ENCODE peak calls at places on chromosome 17, in ten cellular contexts. A is spleen; D is heart right ventricle; O is BE2C; B is IMR-90; S is adrenal gland; L is effector memory CD4-positive, alpha-beta T cell; V is kidney; W is esophagus squamous epithelium; G is mucosa of descending colon. E is an unnamed sample. For H3K9me3, the result is how much of the 10 kb centered on the place peaks cover.

GRCh38 chr17:29195465-29196081 is 15.4 kb upstream of the MYO18A start:
- DNase-seq in A (peak), D (no peak), O (no peak), B (no peak), S (peak), L (no peak), V (no peak), W (no peak), G (no peak), E (no peak)

GRCh38 chr17:77516902-77517301 is 376.1 kb downstream of the SEC14L1 start:
- DNase-seq in A (peak), D (no peak), O (peak), B (peak), S (no peak), L (no peak), V (no peak), W (no peak), G (no peak), E (no peak)

GRCh38 chr17:42609182-42609813 is at the start of the genes RETREG3 and TUBG1:
- DNase-seq in A (peak), D (peak), O (peak), B (peak), S (peak), L (peak), V (peak), W (peak), G (peak), E (peak)

GRCh38 chr17:36008998-36009665 is 7.8 kb upstream of the CCL15 start:
- DNase-seq in A (no peak), D (no peak), O (peak), B (peak), S (no peak), L (no peak), V (no peak), W (no peak), G (no peak), E (no peak)

GRCh38 chr17:74520790-74521480 is 10.3 kb downstream of the CD300LB start:
- DNase-seq in A (no peak), D (peak), O (no peak), B (no peak), S (peak), L (no peak), V (no peak), W (no peak), G (no peak), E (no peak)

GRCh38 chr17:44071772-44072171 is 1.2 kb downstream of the G6PC3 start:
- DNase-seq in A (no peak), D (no peak), O (no peak), B (peak), S (no peak), L (no peak), V (peak), W (no peak), G (no peak), E (no peak)

GRCh38 chr17:28944862-28945741 is 6.2 kb downstream of the PHF12 start:
- DNase-seq in A (no peak), D (no peak), O (no peak), B (peak), S (no peak), L (no peak), V (no peak), W (no peak), G (no peak), E (no peak)

GRCh38 chr17:8059131-8059530 is 20.3 kb downstream of the ALOX15B start:
- DNase-seq in A (peak), D (no peak), O (no peak), B (no peak), S (no peak), L (no peak), V (peak), W (no peak), G (no peak), E (no peak)

GRCh38 chr17:70168979-70169706 is at the start of gene KCNJ2:
- DNase-seq in A (peak), D (peak), O (peak), B (peak), S (peak), L (no peak), V (peak), W (no peak), G (peak), E (peak)

GRCh38 chr17:28982191-28982793 is 23.5 kb downstream of the SEZ6 start:
- DNase-seq in A (peak), D (peak), O (no peak), B (peak), S (peak), L (peak), V (no peak), W (no peak), G (no peak), E (no peak)

GRCh38 chr17:17457680-17458079 is 19.1 kb upstream of the MED9 start:
- DNase-seq in A (no peak), D (no peak), O (no peak), B (no peak), S (no peak), L (no peak), V (no peak), W (no peak), G (no peak), E (no peak)

GRCh38 chr17:68621065-68621464 is 19.9 kb upstream of the FAM20A start:
- DNase-seq in A (no peak), D (no peak), O (no peak), B (no peak), S (no peak), L (no peak), V (no peak), W (no peak), G (no peak), E (no peak)

GRCh38 chr17:82301916-82302497 is 15.4 kb downstream of the CD7 start:
- DNase-seq in A (peak), D (no peak), O (no peak), B (no peak), S (no peak), L (peak), V (peak), W (no peak), G (peak), E (no peak)

GRCh38 chr17:66904760-66905637 is 59.5 kb upstream of the CACNG4 start:
- DNase-seq in A (peak), D (peak), O (peak), B (peak), S (peak), L (no peak), V (no peak), W (no peak), G (no peak), E (no peak)

GRCh38 chr17:66525338-66525737 is 222.9 kb downstream of the PRKCA start:
- DNase-seq in A (no peak), D (peak), O (no peak), B (no peak), S (no peak), L (no peak), V (no peak), W (no peak), G (no peak), E (no peak)

GRCh38 chr17:60390223-60390622 is 1.7 kb downstream of the USP32 start:
- DNase-seq in A (no peak), D (no peak), O (no peak), B (peak), S (peak), L (no peak), V (peak), W (no peak), G (no peak), E (no peak)

GRCh38 chr17:3917391-3917931 is 1.2 kb upstream of the P2RX1 start:
- DNase-seq in A (peak), D (peak), O (peak), B (peak), S (peak), L (no peak), V (peak), W (no peak), G (peak), E (no peak)

GRCh38 chr17:45296833-45297124 is 20.0 kb downstream of the MAP3K14 start:
- DNase-seq in A (no peak), D (no peak), O (no peak), B (no peak), S (no peak), L (no peak), V (no peak), W (no peak), G (no peak), E (no peak)

GRCh38 chr17:82658331-82658730 is 10.1 kb upstream of the WDR45B start:
- DNase-seq in A (no peak), D (no peak), O (no peak), B (no peak), S (no peak), L (no peak), V (no peak), W (no peak), G (peak), E (no peak)

GRCh38 chr17:18043491-18043890 is 4.3 kb downstream of the GID4 start:
- DNase-seq in A (no peak), D (no peak), O (no peak), B (peak), S (no peak), L (no peak), V (no peak), W (no peak), G (no peak), E (no peak)

GRCh38 chr17:38403491-38403890 is 24.8 kb upstream of the ARHGAP23 start:
- DNase-seq in A (no peak), D (no peak), O (no peak), B (peak), S (no peak), L (no peak), V (no peak), W (no peak), G (no peak), E (no peak)

GRCh38 chr17:1252203-1252608 is 18.0 kb upstream of the BHLHA9 start:
- DNase-seq in A (no peak), D (peak), O (peak), B (no peak), S (no peak), L (no peak), V (no peak), W (no peak), G (no peak), E (no peak)

GRCh38 chr17:66834919-66835454 is at the start of gene CACNG5:
- DNase-seq in A (no peak), D (no peak), O (peak), B (no peak), S (no peak), L (no peak), V (no peak), W (no peak), G (no peak), E (no peak)

DNA sequence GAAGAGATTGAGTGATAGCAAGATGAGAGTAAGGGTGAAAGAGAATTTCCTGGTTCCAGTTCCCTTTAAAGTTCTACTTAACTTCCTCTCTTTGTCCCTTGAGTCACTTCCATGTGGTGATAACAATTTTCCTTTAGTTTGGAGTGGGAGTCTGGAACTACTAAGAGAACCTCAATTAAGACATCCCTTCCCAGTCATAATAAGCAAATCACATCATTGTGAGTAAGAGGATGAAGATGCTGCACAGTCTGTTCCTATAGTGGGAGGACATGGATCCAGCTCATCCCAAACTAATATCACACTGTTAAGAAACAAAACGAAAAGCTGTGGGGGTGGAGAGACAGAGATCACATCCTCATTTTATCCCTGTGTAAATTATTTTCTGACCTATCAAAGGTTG is 24.4 kb downstream of the TBX21 start:
- DNase-seq in A (no peak), D (no peak), O (no peak), B (no peak), S (no peak), L (no peak), V (no peak), W (no peak), G (no peak), E (no peak)
- H3K9me3 ChIP-seq in A (under half), D (under half), O (under half), B (under half), S (under half), L (under half), V (under half), W (under half), G (under half), E (under half)

DNA sequence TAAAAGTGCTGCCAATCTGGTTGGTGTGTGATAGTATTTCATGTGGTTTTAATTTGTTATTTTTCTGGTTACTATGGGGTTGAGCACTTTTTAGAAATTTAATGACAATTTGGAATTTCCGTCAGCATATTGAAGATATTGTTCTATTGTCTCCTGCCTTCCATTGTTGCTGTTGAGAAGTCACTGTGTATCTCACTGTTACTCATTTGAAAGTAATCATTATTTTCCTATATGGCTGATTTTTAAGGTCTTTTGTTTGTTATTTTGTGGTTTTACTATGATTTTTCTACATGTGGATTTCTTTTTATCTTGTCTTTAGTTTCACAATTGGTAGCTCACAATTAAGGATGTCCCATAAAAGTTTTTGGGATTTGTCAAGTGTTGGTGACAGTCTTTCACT is 8.2 kb downstream of the KRT26 start:
- DNase-seq in A (no peak), D (no peak), O (no peak), B (no peak), S (no peak), L (no peak), V (no peak), W (no peak), G (no peak), E (no peak)
- H3K9me3 ChIP-seq in A (half or more), D (under half), O (under half), B (under half), S (under half), L (under half), V (under half), W (under half), G (under half), E (under half)

DNA sequence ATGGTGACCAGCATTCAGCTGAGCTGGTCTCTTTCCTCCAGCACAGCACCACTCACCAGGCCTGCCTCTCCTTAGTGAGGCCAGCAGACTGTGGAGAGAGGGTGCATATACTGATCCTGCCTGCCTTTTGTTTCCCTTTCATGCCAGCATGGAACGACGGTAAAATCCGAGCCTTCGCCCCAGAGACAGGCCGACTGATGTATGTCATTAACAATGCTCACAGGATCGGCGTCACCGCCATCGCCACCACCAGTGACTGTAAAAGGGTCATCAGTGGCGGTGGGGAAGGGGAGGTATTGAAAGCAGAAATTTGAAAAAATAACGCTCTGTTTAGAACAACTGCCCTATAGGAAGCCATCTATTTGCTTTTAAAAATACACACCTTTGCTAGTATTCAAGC is 12.6 kb upstream of the USP43 start:
- DNase-seq in A (no peak), D (no peak), O (no peak), B (no peak), S (no peak), L (no peak), V (no peak), W (no peak), G (no peak), E (no peak)
- H3K9me3 ChIP-seq in A (under half), D (under half), O (under half), B (under half), S (under half), L (under half), V (under half), W (under half), G (under half), E (under half)

GRCh38 chr17:53627511-53627910 is 195.2 kb upstream of the KIF2B start:
- DNase-seq in A (no peak), D (no peak), O (no peak), B (peak), S (no peak), L (no peak), V (no peak), W (no peak), G (no peak), E (no peak)
- H3K9me3 ChIP-seq in A (under half), D (under half), O (under half), B (under half), S (under half), L (under half), V (under half), W (under half), G (under half), E (under half)

GRCh38 chr17:57393368-57393767 is 137.0 kb downstream of the MSI2 start:
- DNase-seq in A (no peak), D (no peak), O (no peak), B (no peak), S (no peak), L (no peak), V (no peak), W (no peak), G (no peak), E (no peak)
- H3K9me3 ChIP-seq in A (under half), D (under half), O (under half), B (under half), S (under half), L (under half), V (under half), W (under half), G (under half), E (under half)

GRCh38 chr17:11391134-11391533 is 150.1 kb downstream of the SHISA6 start:
- DNase-seq in A (no peak), D (no peak), O (no peak), B (no peak), S (no peak), L (no peak), V (no peak), W (no peak), G (no peak), E (no peak)
- H3K9me3 ChIP-seq in A (under half), D (under half), O (under half), B (under half), S (under half), L (under half), V (under half), W (under half), G (under half), E (under half)

DNA sequence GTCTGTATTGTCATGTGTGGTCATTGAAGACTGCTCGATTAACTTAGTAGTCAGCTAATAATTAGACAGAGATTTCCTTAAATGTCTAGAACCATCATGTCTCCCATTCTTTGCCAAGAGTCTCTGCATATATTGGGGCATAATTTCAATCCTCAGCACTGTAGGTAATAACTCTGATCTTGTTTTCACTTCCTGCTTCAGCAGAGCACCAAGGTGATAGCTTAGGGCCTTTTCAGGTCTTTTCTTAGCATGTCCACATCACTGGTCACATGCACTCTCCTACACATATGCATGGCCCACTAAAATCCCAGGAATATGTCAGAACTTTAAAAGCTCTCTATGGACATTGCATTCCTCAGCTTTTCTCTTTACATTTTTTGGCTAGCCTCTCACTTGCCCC is 110.3 kb upstream of the NACA2 start:
- DNase-seq in A (no peak), D (no peak), O (no peak), B (no peak), S (no peak), L (no peak), V (no peak), W (no peak), G (no peak), E (no peak)
- H3K9me3 ChIP-seq in A (half or more), D (under half), O (under half), B (under half), S (under half), L (under half), V (under half), W (under half), G (under half), E (under half)

GRCh38 chr17:22703204-22703603 is 1010.9 kb downstream of the KCNJ18 start:
- DNase-seq in A (no peak), D (no peak), O (no peak), B (no peak), S (no peak), L (no peak), V (no peak), W (no peak), G (no peak), E (no peak)
- H3K9me3 ChIP-seq in A (under half), D (under half), O (under half), B (under half), S (under half), L (under half), V (under half), W (under half), G (half or more), E (under half)

DNA sequence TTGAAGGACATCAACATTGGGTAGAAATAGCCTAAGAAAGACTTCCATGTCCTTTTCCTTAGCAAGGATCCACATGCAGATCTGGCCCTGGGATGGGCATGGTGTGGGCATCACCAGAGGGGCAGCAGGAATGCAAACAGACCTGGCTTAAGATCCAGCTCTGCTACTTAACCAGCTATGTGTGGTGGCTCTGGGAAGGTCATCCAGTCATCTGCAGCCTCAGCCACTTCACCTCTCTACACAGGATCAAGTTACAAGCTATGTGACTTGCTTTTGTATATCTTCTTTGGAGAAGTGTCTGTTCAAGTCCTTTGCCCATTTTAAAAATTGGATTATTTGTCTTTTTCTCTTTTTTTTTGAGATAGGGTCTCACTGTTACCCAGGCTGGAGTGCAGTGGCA is 13.5 kb upstream of the ADORA2B start:
- DNase-seq in A (peak), D (no peak), O (no peak), B (no peak), S (no peak), L (no peak), V (peak), W (no peak), G (no peak), E (no peak)
- H3K9me3 ChIP-seq in A (under half), D (under half), O (under half), B (under half), S (under half), L (under half), V (under half), W (under half), G (under half), E (under half)

DNA sequence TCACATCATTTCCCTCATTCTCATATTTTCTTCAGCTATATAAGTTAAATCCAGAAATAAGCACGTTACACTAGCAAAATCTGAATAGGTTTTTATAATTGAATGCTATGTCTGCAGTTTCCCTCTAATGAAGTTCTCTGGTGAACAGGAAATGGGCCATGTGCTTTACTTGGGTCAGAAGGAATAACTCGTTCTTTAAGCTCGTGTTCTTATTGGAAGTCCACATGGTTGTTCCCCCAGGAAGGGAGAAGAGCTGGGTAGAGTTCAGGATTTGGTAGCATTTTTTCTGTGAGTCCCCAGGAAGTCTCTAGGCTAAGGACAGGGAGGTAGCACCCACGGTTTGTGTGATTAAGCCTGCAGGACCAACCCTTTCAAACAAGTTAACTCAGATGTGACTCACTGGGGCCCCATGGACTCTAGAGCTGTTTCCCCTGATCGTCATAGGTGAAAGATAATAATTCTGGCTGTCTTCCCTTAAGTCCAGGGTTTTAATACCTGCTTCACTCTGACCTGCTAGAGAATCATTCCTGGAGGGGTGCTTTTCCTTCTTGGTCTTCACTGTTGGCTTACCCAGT is 16.4 kb downstream of the SAP30BP start:
- DNase-seq in A (no peak), D (no peak), O (no peak), B (peak), S (no peak), L (no peak), V (no peak), W (no peak), G (no peak), E (no peak)
- H3K9me3 ChIP-seq in A (under half), D (under half), O (under half), B (under half), S (under half), L (under half), V (under half), W (under half), G (under half), E (under half)